ENCODE peak calls at places on chromosomes 3 and 15, in four cellular contexts. T is K562, O is WTC11, Z is GM12878. J is an unnamed sample.

GRCh38 chr3:70916375-70917055 is 604.1 kb upstream of the MDFIC2 start:
- DNase-seq in T (peak; percentile 11), O (no peak), Z (no peak), J (peak; percentile 69)

GRCh38 chr3:171781711-171782127 is 28.6 kb downstream of the PLD1 start:
- DNase-seq in T (no peak), O (no peak), Z (no peak), J (peak; percentile 21)

GRCh38 chr3:123809597-123809996 is 74.5 kb downstream of the MYLK start:
- DNase-seq in T (no peak), O (no peak), Z (no peak), J (no peak)

GRCh38 chr15:62962101-62962995 is 80.2 kb upstream of the TPM1 start:
- DNase-seq in T (no peak), O (no peak), Z (no peak), J (no peak)

GRCh38 chr3:82163907-82164520 is 402.6 kb upstream of the GBE1 start:
- DNase-seq in T (peak; percentile 7), O (no peak), Z (no peak), J (no peak)

GRCh38 chr3:89332311-89333159 is 225.1 kb downstream of the EPHA3 start:
- DNase-seq in T (no peak), O (no peak), Z (no peak), J (no peak)

GRCh38 chr3:179091113-179091512 is 19.5 kb upstream of the ZMAT3 start:
- DNase-seq in T (no peak), O (no peak), Z (no peak), J (no peak)

GRCh38 chr15:73800662-73801345 is 47.7 kb upstream of the INSYN1 start:
- DNase-seq in T (no peak), O (no peak), Z (no peak), J (no peak)

GRCh38 chr3:108623504-108623903 is 34.0 kb downstream of the DZIP3 start:
- DNase-seq in T (no peak), O (no peak), Z (no peak), J (no peak)

GRCh38 chr3:142817356-142817755 is 71.5 kb downstream of the PCOLCE2 start:
- DNase-seq in T (no peak), O (no peak), Z (no peak), J (no peak)

GRCh38 chr15:45402955-45403892 is 24.9 kb upstream of the GATM start:
- DNase-seq in T (peak; percentile 47), O (peak; percentile 34), Z (no peak), J (no peak)

GRCh38 chr15:34796847-34797246 is 1.5 kb upstream of the ACTC1 start:
- DNase-seq in T (no peak), O (no peak), Z (no peak), J (no peak)

GRCh38 chr3:182257361-182257760 is 535.9 kb upstream of the ATP11B start:
- DNase-seq in T (no peak), O (no peak), Z (no peak), J (no peak)

GRCh38 chr3:56593455-56594158 is 36.6 kb downstream of the CCDC66 start:
- DNase-seq in T (no peak), O (no peak), Z (no peak), J (no peak)

GRCh38 chr3:108755686-108756085 is 1.5 kb downstream of the RETNLB start:
- DNase-seq in T (no peak), O (no peak), Z (no peak), J (no peak)

GRCh38 chr15:40911139-40911538 is 16.9 kb downstream of the VPS18 start:
- DNase-seq in T (no peak), O (peak; percentile 60), Z (no peak), J (no peak)

GRCh38 chr3:78645628-78646310 is 1122.0 kb downstream of the ROBO1 start:
- DNase-seq in T (peak; percentile 32), O (no peak), Z (peak; percentile 39), J (peak; percentile 78)

GRCh38 chr3:11612515-11613184 is 31.1 kb downstream of the VGLL4 start:
- DNase-seq in T (no peak), O (no peak), Z (no peak), J (peak; percentile 50)

GRCh38 chr3:8579101-8579500 is 65.5 kb downstream of the SSUH2 start:
- DNase-seq in T (no peak), O (no peak), Z (peak; percentile 51), J (no peak)

GRCh38 chr3:11699083-11699427 is 55.3 kb upstream of the VGLL4 start:
- DNase-seq in T (no peak), O (no peak), Z (no peak), J (no peak)

GRCh38 chr15:26772588-26773484 is at the start of gene GABRB3:
- DNase-seq in T (no peak), O (peak; percentile 84), Z (no peak), J (no peak)

GRCh38 chr15:31325432-31325975 is 1.1 kb upstream of the KLF13 start:
- DNase-seq in T (peak; percentile 52), O (peak; percentile 47), Z (no peak), J (no peak)

GRCh38 chr3:178810173-178810572 is 261.4 kb downstream of the ZMAT3 start:
- DNase-seq in T (no peak), O (no peak), Z (no peak), J (no peak)

GRCh38 chr15:72784233-72784876 is 797 bp upstream of the ADPGK start:
- DNase-seq in T (peak; percentile 49), O (no peak), Z (peak; percentile 43), J (peak; percentile 62)

GRCh38 chr3:99789322-99789721 is 28.3 kb upstream of the CMSS1 start:
- DNase-seq in T (no peak), O (peak; percentile 17), Z (no peak), J (peak; percentile 37)

GRCh38 chr15:39191871-39192281 is 389.0 kb upstream of the THBS1 start:
- DNase-seq in T (no peak), O (no peak), Z (no peak), J (peak; percentile 71)

GRCh38 chr3:57727096-57727495 is 29.0 kb upstream of the SLMAP start:
- DNase-seq in T (no peak), O (no peak), Z (no peak), J (no peak)

GRCh38 chr3:177106184-177106583 is 91.1 kb downstream of the TBL1XR1 start:
- DNase-seq in T (no peak), O (no peak), Z (no peak), J (no peak)

GRCh38 chr15:42919308-42919707 is 1.3 kb downstream of the TTBK2 start:
- DNase-seq in T (no peak), O (no peak), Z (no peak), J (no peak)

GRCh38 chr3:15223684-15224575 is 17.9 kb downstream of the CAPN7 start:
- DNase-seq in T (no peak), O (no peak), Z (no peak), J (peak; percentile 63)

GRCh38 chr3:74139648-74140047 is 474.8 kb downstream of the CNTN3 start:
- DNase-seq in T (no peak), O (peak; percentile 11), Z (no peak), J (no peak)

GRCh38 chr3:163490119-163490518 is 1588.2 kb downstream of the SI start:
- DNase-seq in T (peak; percentile 14), O (peak; percentile 79), Z (no peak), J (peak; percentile 57)

GRCh38 chr3:28916713-28917499 is 364.0 kb upstream of the RBMS3 start:
- DNase-seq in T (no peak), O (peak; percentile 19), Z (peak; percentile 61), J (no peak)

GRCh38 chr3:4633078-4634004 is 140.2 kb downstream of the ITPR1 start:
- DNase-seq in T (peak; percentile 32), O (no peak), Z (peak; percentile 30), J (peak; percentile 52)

GRCh38 chr3:55198554-55198953 is 270.7 kb upstream of the LRTM1 start:
- DNase-seq in T (no peak), O (no peak), Z (no peak), J (no peak)

GRCh38 chr15:38074029-38074428 is 139.6 kb downstream of the TMCO5A start:
- DNase-seq in T (no peak), O (no peak), Z (no peak), J (no peak)

GRCh38 chr15:42549052-42549491 is 434 bp downstream of the HAUS2 start:
- DNase-seq in T (no peak), O (no peak), Z (no peak), J (peak; percentile 12)

DNA sequence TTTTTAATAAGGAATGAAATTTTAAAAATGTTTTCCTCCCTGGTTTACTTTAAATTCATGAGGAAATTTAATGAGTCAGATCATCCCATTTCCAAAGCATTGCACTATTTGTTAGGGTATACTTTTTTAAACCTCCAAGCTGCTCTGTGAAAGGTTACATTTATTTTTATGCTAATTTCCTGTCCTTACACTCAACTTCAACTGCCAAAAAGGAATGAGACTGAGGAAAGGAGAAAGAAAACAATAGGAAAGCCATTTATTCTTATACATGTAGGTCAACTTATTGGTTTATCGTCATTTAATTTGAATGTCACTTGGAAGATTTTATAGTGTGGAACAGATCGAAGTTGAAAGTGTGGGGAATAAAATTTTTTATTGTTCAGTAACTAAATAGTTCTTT is 104.1 kb downstream of the ALCAM start:
- DNase-seq in T (no peak), O (no peak), Z (no peak), J (no peak)
- TF ChIP-seq TCF7 in T (no peak), O (no peak), Z (no peak), J (no peak)

GRCh38 chr15:92316586-92317295 is 76.9 kb upstream of the ST8SIA2 start:
- DNase-seq in T (no peak), O (no peak), Z (no peak), J (no peak)

GRCh38 chr15:92315595-92316211 is 78.0 kb upstream of the ST8SIA2 start:
- DNase-seq in T (no peak), O (no peak), Z (no peak), J (no peak)

DNA sequence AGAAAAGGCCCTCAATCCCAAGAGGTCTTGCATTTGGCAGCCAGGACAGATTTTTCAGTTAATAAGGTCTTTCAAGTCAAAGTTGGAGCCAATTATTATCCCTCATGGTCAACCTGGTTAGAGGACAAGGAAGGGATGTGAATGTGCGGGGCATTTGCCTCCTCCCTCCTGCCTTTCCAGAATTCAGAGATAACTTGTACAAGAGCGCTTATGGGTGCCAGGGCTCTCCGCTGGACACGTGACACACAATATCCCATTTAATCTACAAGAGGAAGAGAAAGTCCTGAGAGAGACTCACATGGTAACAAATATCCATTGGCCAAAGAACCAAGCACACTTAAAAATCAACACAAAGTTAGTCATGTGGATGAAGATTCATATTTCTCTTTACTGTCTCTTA is 78.5 kb upstream of the ST8SIA2 start:
- DNase-seq in T (no peak), O (no peak), Z (no peak), J (no peak)
- TF ChIP-seq SP1 in T (no peak), O (no peak), Z (no peak), J (no peak)

DNA sequence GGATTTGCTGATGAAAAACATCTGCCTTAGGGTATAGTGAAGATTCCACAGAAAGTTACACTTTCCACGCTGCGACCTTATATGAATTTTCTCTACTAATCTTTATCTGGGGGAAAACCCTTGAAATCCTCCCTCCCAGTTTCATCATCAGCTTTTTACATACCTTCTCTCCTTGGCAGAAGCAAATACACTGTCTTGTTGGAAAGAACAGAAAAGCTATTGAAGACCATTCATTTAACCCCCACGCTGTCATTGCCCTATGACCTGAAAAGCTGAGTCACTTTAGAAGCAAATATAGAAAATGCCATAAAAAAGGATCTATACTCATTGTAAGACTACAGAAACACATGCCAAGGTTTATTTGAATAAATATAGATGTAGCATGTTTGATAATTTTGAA is 551.9 kb downstream of the NR2F2 start:
- DNase-seq in T (no peak), O (no peak), Z (no peak), J (no peak)
- TF ChIP-seq TCF7 in T (no peak), O (no peak), Z (no peak), J (no peak)

GRCh38 chr15:60772395-60773120 is 293.6 kb upstream of the ICE2 start:
- DNase-seq in T (no peak), O (no peak), Z (no peak), J (no peak)
- TF ChIP-seq SP1 in T (no peak), O (no peak), Z (no peak), J (no peak)

GRCh38 chr3:37859908-37860199 is 1.8 kb upstream of the CTDSPL start:
- DNase-seq in T (no peak), O (no peak), Z (no peak), J (no peak)
- TF ChIP-seq TCF7 in T (no peak), O (no peak), Z (no peak), J (no peak)

J was measured in HepG2.